ENCODE peak calls at places on chromosomes 13 and 19, in four cellular contexts. U is BE2C, K is choroid plexus epithelial cell, Y is HL-60. S is an unnamed sample.

GRCh38 chr13:100443998-100444328 is 144.6 kb downstream of the GGACT start:
- DNase-seq in K (no peak), Y (no peak), U (no peak), S (no peak)

GRCh38 chr13:80011448-80012212 is 329.3 kb downstream of the SPRY2 start:
- DNase-seq in U (no peak), K (peak; percentile 32), Y (no peak), S (no peak)

GRCh38 chr13:99406799-99407201 is 94.5 kb upstream of the TM9SF2 start:
- DNase-seq in Y (peak; percentile 77), K (peak; percentile 25), U (no peak), S (no peak)

GRCh38 chr19:17294051-17294891 is 9.0 kb downstream of the ABHD8 start:
- DNase-seq in U (peak; percentile 87), K (no peak), Y (no peak), S (no peak)

GRCh38 chr19:28170066-28170465 is 1042.9 kb downstream of the UQCRFS1 start:
- DNase-seq in K (no peak), Y (no peak), U (no peak), S (no peak)

GRCh38 chr13:65499251-65499650 is 1730.9 kb downstream of the PCDH9 start:
- DNase-seq in Y (no peak), K (no peak), U (no peak), S (no peak)

GRCh38 chr19:6209680-6210079 is 70.1 kb downstream of the MLLT1 start:
- DNase-seq in Y (no peak), K (no peak), U (no peak), S (no peak)

GRCh38 chr13:53198017-53198416 is 169.4 kb downstream of the OLFM4 start:
- DNase-seq in U (no peak), Y (no peak), K (no peak), S (no peak)

GRCh38 chr19:2469102-2469914 is 6.6 kb upstream of the GADD45B start:
- DNase-seq in K (peak; percentile 61), Y (no peak), U (no peak), S (no peak)

GRCh38 chr19:13031917-13032623 is 36.8 kb downstream of the NFIX start:
- DNase-seq in Y (no peak), U (no peak), K (peak; percentile 43), S (no peak)

GRCh38 chr13:99433543-99434075 is 67.7 kb upstream of the TM9SF2 start:
- DNase-seq in Y (no peak), K (no peak), U (no peak), S (no peak)

GRCh38 chr19:49890349-49891311 is 6.1 kb downstream of the IL4I1 start:
- DNase-seq in U (peak; percentile 82), Y (no peak), K (no peak), S (no peak)

GRCh38 chr13:58838615-58839014 is 1207.1 kb downstream of the PCDH17 start:
- DNase-seq in U (no peak), K (no peak), Y (no peak), S (no peak)

GRCh38 chr13:102700088-102701031 is 5.5 kb upstream of the METTL21C start:
- DNase-seq in U (no peak), Y (no peak), K (peak; percentile 75), S (no peak)

GRCh38 chr13:57630661-57631606 is 610 bp upstream of the PCDH17 start:
- DNase-seq in Y (no peak), U (peak; percentile 44), K (no peak), S (no peak)

GRCh38 chr13:73000027-73000674 is 58.7 kb upstream of the KLF5 start:
- DNase-seq in U (no peak), K (peak; percentile 35), Y (peak; percentile 46), S (peak; percentile 5)

GRCh38 chr13:91632071-91632470 is 233.7 kb downstream of the GPC5 start:
- DNase-seq in Y (no peak), U (no peak), K (no peak), S (no peak)

GRCh38 chr19:38361633-38362075 is 12.7 kb upstream of the PSMD8 start:
- DNase-seq in K (peak; percentile 75), Y (peak; percentile 42), U (peak; percentile 87), S (peak; percentile 38)

GRCh38 chr13:26663801-26664200 is 96.8 kb downstream of the GPR12 start:
- DNase-seq in K (no peak), U (no peak), Y (no peak), S (no peak)

GRCh38 chr13:57633141-57633949 is 1.8 kb downstream of the PCDH17 start:
- DNase-seq in Y (no peak), U (no peak), K (no peak), S (no peak)

GRCh38 chr19:4606921-4607678 is 32.2 kb upstream of the TNFAIP8L1 start:
- DNase-seq in K (no peak), Y (no peak), U (peak; percentile 92), S (no peak)
- H3K4me3 ChIP-seq in K (no peak overlapping the region), Y (no peak overlapping the region), U (peak overlapping the region; percentile 29), S (no peak overlapping the region)

DNA sequence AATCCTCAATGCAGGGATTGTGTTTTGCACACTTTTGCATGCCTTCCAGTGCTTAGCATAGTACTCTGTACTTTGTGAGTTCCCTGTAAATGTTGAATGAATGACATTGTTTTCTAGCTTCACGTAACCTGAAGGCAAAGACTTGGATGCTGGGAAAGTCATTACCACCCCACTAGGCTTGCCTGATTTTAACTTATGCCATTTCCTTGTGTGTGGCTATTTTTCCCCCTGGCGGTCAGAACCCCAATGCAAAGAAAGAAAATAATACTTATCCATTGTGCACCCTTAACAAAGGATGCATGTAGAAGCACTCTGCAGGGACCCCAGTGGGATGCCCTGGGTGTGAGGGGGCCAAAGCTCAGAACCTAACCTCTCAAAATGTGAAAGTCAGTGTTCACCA is 1.2 kb upstream of the ENOX1 start:
- DNase-seq in U (peak; percentile 67), Y (no peak), K (peak; percentile 78), S (no peak)
- TF ChIP-seq CTCF in U (peak; percentile 83), Y (no peak), K (peak; percentile 75), S (peak; percentile 22)

DNA sequence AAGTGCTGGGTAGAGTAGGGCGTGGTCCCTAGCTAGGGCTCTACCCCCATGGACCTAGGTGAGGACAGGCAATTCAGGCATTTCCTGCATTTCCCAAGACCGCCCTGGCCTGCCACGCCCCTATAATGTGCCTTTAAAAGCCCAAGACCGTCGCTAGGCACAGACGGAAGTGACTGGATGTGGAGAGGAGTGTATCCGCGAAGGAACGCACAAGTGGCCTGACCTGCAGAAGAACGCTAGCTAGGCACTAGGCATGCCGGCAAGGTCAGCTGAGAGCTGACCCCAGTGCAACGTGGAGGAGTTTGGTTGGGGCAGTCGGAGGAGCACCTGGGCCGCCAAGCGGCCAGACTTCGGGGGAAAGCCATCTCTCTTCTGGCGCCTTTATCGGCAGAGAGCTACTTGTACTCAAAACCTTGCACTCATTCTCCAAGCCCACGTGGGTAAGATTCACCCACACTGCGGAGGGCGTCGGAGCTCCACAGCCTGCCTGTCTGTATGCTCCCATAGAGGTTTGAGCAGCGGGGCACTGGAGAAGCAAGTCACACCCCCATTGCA is 370.0 kb downstream of the FGF9 start:
- DNase-seq in Y (no peak), U (no peak), K (no peak), S (no peak)
- H3K4me3 ChIP-seq in Y (no peak overlapping the region), U (no peak overlapping the region), K (no peak overlapping the region), S (no peak overlapping the region)

GRCh38 chr19:30936276-30936675 is 413.0 kb downstream of the TSHZ3 start:
- DNase-seq in U (no peak), Y (no peak), K (no peak), S (no peak)

GRCh38 chr19:30931307-30931706 is 417.9 kb downstream of the TSHZ3 start:
- DNase-seq in Y (no peak), U (no peak), K (no peak), S (no peak)

GRCh38 chr19:30927705-30928104 is 421.5 kb downstream of the TSHZ3 start:
- DNase-seq in Y (no peak), K (no peak), U (no peak), S (no peak)

DNA sequence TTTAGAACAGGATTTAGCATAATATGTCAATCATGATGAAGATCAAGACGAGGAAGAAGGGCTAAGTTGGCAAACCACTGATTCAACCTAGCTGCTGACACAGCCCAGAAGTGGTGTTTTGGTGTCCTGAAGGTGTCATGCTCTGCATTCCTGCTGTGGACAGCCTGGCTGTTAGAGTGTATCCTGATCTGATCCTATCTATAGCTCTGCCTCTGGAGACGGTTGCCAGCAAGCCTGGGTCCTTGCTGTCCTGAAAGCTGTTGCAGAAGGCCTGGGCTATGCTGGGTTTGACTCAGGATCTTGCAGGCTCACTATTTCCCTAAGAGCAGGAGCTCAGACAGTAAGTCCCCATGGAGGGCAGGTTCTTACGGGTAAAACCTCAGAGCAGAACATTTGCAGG is 416.4 kb downstream of the TSHZ3 start:
- DNase-seq in U (no peak), Y (no peak), K (no peak), S (no peak)
- TF ChIP-seq CTCF in U (no peak), Y (no peak), K (no peak), S (no peak)

GRCh38 chr19:39705578-39706188 is 1.4 kb downstream of the LGALS14 start:
- DNase-seq in K (no peak), Y (peak; percentile 7), U (no peak), S (peak; percentile 61)
- H3K4me3 ChIP-seq in K (no peak overlapping the region), Y (no peak overlapping the region), U (no peak overlapping the region), S (no peak overlapping the region)

DNA sequence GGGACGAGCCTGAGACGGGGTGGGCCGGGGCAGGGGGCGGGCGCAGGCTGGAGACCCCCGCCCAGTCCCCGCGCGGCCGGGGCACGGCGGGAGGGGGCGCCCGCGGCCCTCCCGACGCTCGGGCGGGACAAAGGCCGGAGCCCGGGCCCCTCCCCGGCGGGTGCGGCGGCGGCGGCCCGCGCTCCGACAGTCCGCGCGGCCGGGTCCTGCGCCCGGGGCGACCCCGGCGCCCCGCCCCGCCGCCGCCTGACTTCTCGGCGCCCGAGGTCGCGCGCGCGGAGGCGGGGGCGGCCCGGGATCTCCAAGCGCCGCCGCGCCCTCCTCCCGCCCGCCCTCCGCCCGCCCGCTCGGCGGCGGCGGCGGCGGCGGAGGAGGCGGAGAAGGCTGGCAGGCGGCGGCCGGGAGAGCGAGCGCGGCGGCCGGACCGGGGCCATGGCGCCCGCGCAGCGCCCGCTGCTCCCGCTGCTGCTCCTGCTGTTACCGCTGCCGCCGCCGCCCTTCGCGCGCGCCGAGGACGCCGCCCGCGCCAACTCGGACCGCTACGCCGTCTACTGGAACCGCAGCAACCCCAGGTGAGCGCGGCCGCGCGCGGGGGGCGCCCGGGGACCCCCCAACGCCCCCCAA is at the start of gene EFNA2:
- DNase-seq in U (no peak), K (no peak), Y (no peak), S (no peak)
- TF ChIP-seq CTCF in U (no peak), K (no peak), Y (no peak), S (no peak)

DNA sequence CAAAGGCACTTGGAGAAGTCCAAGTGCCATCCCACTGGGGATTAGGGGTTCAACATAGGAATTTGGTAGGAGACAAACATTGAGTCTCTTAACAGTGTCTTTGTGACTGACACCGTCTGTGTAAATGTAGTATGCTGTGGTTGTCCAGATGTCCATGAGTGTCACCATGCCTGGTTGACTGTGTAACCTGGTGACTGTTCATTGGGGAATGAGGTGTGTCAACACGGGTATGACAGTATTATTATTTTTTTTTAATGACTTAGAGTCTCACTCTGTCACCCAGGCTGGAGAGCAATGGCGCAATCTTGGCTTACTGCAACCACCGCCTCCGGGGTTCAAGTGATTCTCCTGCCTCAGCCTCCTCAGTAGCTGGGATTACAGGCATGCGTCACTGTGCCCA is 16.2 kb downstream of the PKN1 start:
- DNase-seq in Y (no peak), K (no peak), U (no peak), S (no peak)
- H3K4me3 ChIP-seq in Y (no peak overlapping the region), K (no peak overlapping the region), U (no peak overlapping the region), S (no peak overlapping the region)

DNA sequence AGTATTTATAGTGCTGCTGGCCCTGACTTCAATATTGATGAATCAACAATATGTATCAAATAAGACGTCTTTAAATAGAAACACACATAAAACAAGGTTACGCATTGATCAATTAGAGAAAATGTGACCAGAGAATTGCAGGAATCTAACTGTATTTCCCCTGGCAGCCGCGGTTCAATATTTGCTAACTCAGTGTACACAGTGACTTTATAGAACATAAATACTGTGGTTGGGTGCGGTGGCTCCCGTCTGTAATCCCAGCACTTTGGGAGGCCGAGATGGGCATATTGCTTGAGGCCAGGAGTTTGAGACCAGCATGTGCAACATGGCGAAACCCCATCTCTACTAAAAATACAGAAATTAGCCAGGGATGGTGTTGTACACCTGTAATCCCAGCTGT is 22.8 kb upstream of the UPF3A start:
- DNase-seq in K (no peak), U (no peak), Y (no peak), S (no peak)
- TF ChIP-seq CTCF in K (no peak), U (no peak), Y (no peak), S (no peak)